ENCODE peak calls at places on chromosomes 13 and 19, in five cellular contexts. A is mesenchymal stem cell, Q is neuronal stem cell, T is tibial nerve, G is mammary epithelial cell. X is an unnamed sample.

GRCh38 chr13:42707003-42707402 is 74.4 kb upstream of the FAM216B start:
- DNase-seq in A (no peak), Q (no peak), T (no peak), G (no peak), X (no peak)

GRCh38 chr13:37001921-37002250 is 1.3 kb downstream of the EXOSC8 start:
- DNase-seq in A (peak; percentile 6), Q (no peak), T (no peak), G (no peak), X (no peak)

GRCh38 chr19:29004796-29005195 is 208.2 kb downstream of the UQCRFS1 start:
- DNase-seq in A (no peak), Q (no peak), T (no peak), G (no peak), X (no peak)

GRCh38 chr19:29323972-29324680 is 111.2 kb upstream of the UQCRFS1 start:
- DNase-seq in A (no peak), Q (no peak), T (no peak), G (no peak), X (no peak)

GRCh38 chr19:55096061-55096701 is 20.5 kb downstream of the EPS8L1 start:
- DNase-seq in A (no peak), Q (no peak), T (no peak), G (no peak), X (no peak)

GRCh38 chr19:50377051-50377441 is 789 bp downstream of the NR1H2 start:
- DNase-seq in A (peak; percentile 17), Q (no peak), T (no peak), G (no peak), X (peak; percentile 61)

GRCh38 chr19:33734913-33735312 is 61.8 kb upstream of the KCTD15 start:
- DNase-seq in A (no peak), Q (no peak), T (no peak), G (no peak), X (no peak)

GRCh38 chr13:80265348-80265747 is 75.6 kb downstream of the SPRY2 start:
- DNase-seq in A (no peak), Q (no peak), T (no peak), G (no peak), X (no peak)

GRCh38 chr13:25300861-25301346 is 521 bp upstream of the NUP58 start:
- DNase-seq in A (no peak), Q (no peak), T (no peak), G (no peak), X (peak; percentile 63)

GRCh38 chr13:27001705-27002104 is 169.9 kb downstream of the USP12 start:
- DNase-seq in A (no peak), Q (no peak), T (no peak), G (no peak), X (no peak)

GRCh38 chr19:38284422-38284821 is 19.6 kb upstream of the C19orf33 start:
- DNase-seq in A (no peak), Q (no peak), T (no peak), G (no peak), X (no peak)

GRCh38 chr19:4374451-4375163 is 25.7 kb downstream of the SH3GL1 start:
- DNase-seq in A (peak; percentile 91), Q (no peak), T (peak; percentile 62), G (peak; percentile 74), X (no peak)

GRCh38 chr13:28531195-28531955 is 36.4 kb upstream of the FLT1 start:
- DNase-seq in A (peak; percentile 50), Q (peak; percentile 37), T (no peak), G (no peak), X (peak; percentile 60)

GRCh38 chr13:31001647-31002046 is 69.2 kb downstream of the TEX26 start:
- DNase-seq in A (no peak), Q (no peak), T (no peak), G (no peak), X (no peak)

GRCh38 chr13:52638929-52639328 is 3.3 kb upstream of the HNRNPA1L2 start:
- DNase-seq in A (no peak), Q (no peak), T (no peak), G (no peak), X (no peak)

GRCh38 chr13:113413898-113414282 is 39.4 kb downstream of the ADPRHL1 start:
- DNase-seq in A (no peak), Q (no peak), T (no peak), G (no peak), X (peak; percentile 15)

GRCh38 chr13:113413178-113413897 is 40.0 kb downstream of the ADPRHL1 start:
- DNase-seq in A (no peak), Q (no peak), T (no peak), G (no peak), X (peak; percentile 42)

GRCh38 chr13:113410472-113411201 is 42.7 kb downstream of the ADPRHL1 start:
- DNase-seq in A (peak; percentile 82), Q (no peak), T (no peak), G (peak; percentile 65), X (no peak)

GRCh38 chr13:113411216-113412023 is 41.9 kb downstream of the ADPRHL1 start:
- DNase-seq in A (peak; percentile 91), Q (no peak), T (no peak), G (peak; percentile 69), X (no peak)

DNA sequence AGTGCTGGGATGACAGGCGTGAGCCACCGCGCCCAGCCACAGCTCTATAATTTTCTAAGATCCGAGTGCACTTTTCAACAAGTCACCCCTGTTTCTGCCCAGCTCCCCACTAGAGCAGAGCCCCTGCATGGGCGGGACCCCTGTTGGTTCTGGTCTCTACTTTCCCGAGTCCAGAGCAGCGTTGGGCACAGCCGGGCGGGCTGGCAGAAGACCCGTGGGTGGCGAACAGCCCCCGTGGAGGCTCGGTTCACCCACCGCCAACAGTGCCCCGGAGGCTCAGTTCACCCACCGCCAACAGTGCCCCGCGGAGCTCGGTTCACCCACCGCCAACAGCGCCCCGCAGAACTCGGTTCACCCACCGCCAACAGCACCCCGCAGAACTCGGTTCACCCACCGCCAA is 40.8 kb downstream of the ADPRHL1 start:
- DNase-seq in A (no peak), Q (no peak), T (no peak), G (no peak), X (no peak)
- H3K4me1 ChIP-seq in A (peaks cover 34% of the 10 kb centered on the region), Q (peaks cover 6% of the 10 kb centered on the region), T (no peaks in the 10 kb centered on the region), G (no peaks in the 10 kb centered on the region), X (no peaks in the 10 kb centered on the region)

GRCh38 chr13:98083936-98084335 is 59.0 kb upstream of the FARP1 start:
- DNase-seq in A (no peak), Q (no peak), T (no peak), G (peak; percentile 16), X (no peak)
- H3K9me3 ChIP-seq in A (no peaks in the 10 kb centered on the region), Q (no peaks in the 10 kb centered on the region), T (no peaks in the 10 kb centered on the region), G (no peaks in the 10 kb centered on the region), X (no peaks in the 10 kb centered on the region)

DNA sequence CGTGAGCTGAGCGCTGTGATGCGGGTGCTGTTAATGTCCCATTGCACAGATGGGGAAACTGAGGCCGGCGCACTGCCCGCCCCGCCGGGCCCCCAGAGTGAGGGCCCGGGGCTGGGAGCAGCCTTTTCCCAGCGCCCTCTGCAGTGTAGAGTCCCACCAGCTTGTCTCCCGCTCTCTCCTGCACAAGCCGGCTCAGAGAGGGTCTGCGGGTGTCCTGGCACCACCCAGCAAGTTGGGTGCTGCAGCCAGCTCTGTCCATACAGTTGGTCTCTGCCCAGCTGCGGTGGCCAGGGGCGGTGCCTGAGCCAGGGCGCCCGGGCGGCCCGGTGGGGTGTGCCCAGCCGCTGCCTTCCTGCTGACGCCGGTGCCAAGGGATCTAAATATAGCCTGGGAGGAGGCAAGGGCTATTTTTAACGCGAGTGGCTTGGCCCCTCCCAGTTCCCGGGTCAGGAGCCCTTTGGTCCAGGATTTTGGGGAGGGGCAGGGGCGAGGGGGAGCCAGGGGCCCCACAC is 19.3 kb downstream of the GADD45B start:
- DNase-seq in A (peak; percentile 88), Q (no peak), T (peak; percentile 53), G (peak; percentile 55), X (peak; percentile 86)
- H3K27ac ChIP-seq in A (no peak overlapping the region), Q (no peak overlapping the region), T (peak overlapping the region; percentile 55), G (peak overlapping the region; percentile 22), X (peak overlapping the region; percentile 58)

DNA sequence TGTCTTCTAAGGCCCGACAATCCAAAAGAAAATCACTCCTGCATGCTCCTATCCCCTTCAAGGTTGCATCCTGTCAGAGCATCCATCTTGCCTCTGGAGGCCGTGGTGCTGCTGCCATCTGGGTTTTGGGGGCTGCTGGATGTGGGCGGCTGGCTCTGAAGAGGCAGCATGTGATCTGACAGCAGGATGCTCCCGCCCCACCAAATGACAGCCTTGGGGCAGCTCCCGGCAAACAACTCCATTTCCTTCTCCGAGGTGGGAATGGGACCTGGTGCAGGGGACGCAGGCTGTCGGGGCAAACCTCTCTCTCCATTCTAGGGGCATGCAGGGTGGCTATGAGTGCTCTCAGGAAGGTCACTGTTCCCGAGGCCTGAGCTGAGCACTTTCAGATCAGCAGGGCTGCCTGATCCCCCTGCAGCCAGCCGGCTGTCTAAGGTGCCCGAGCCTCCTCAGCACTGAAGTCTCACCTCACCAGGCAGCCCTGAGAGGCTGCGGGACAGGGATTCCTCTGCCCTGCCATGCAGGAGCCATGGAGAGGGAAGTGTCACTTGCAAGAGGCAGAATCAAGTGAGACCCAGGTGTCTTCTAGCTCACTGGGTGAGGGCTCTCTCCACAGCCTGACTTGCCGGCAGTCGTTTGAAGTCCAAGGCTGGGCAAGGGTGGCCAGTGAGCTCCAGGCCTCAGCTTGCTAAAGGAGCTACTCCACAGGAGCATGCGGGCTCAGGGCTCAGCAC is 28.8 kb downstream of the TSSK6 start:
- DNase-seq in A (no peak), Q (no peak), T (no peak), G (no peak), X (no peak)
- H3K4me1 ChIP-seq in A (peaks cover 60% of the 10 kb centered on the region), Q (peaks cover 37% of the 10 kb centered on the region), T (peaks cover 26% of the 10 kb centered on the region), G (peaks cover 37% of the 10 kb centered on the region), X (peaks cover 9% of the 10 kb centered on the region)

X was measured in right lobe of liver.